ENCODE peak calls at places on chromosomes 11 and 22, in seven cellular contexts. One of them, this sample, is unnamed.

GRCh38 chr22:17692841-17693240 is 54.3 kb downstream of the BCL2L13 start:
- DNase-seq in mammary epithelial cell: no peak
- DNase-seq in H9: no peak
- DNase-seq in activated CD8-positive, alpha-beta T cell treated with anti-CD3 and anti-CD28 coated beads for 36 hours: no peak
- DNase-seq in A549: no peak
- DNase-seq in AG10803: no peak
- DNase-seq in body of pancreas: no peak
- DNase-seq in this sample: no peak

GRCh38 chr11:1202154-1202775 is 20.6 kb upstream of the MUC5B start:
- DNase-seq in H9: peak
- DNase-seq in activated CD8-positive, alpha-beta T cell treated with anti-CD3 and anti-CD28 coated beads for 36 hours: peak
- DNase-seq in mammary epithelial cell: no peak
- DNase-seq in A549: peak
- DNase-seq in AG10803: no peak
- DNase-seq in body of pancreas: no peak
- DNase-seq in this sample: no peak

GRCh38 chr11:122323754-122324421 is 207.9 kb upstream of the BLID start:
- DNase-seq in activated CD8-positive, alpha-beta T cell treated with anti-CD3 and anti-CD28 coated beads for 36 hours: no peak
- DNase-seq in H9: no peak
- DNase-seq in body of pancreas: no peak
- DNase-seq in A549: no peak
- DNase-seq in AG10803: no peak
- DNase-seq in mammary epithelial cell: no peak
- DNase-seq in this sample: no peak

GRCh38 chr11:6357222-6357621 is 33.1 kb upstream of the SMPD1 start:
- DNase-seq in H9: no peak
- DNase-seq in mammary epithelial cell: peak
- DNase-seq in activated CD8-positive, alpha-beta T cell treated with anti-CD3 and anti-CD28 coated beads for 36 hours: peak
- DNase-seq in AG10803: peak
- DNase-seq in body of pancreas: no peak
- DNase-seq in A549: peak
- DNase-seq in this sample: no peak

GRCh38 chr11:71992331-71992730 is 6.4 kb upstream of the IL18BP start:
- DNase-seq in activated CD8-positive, alpha-beta T cell treated with anti-CD3 and anti-CD28 coated beads for 36 hours: no peak
- DNase-seq in mammary epithelial cell: no peak
- DNase-seq in A549: no peak
- DNase-seq in AG10803: no peak
- DNase-seq in body of pancreas: no peak
- DNase-seq in H9: no peak
- DNase-seq in this sample: no peak

GRCh38 chr22:20583471-20583922 is 76.1 kb downstream of the MED15 start:
- DNase-seq in H9: peak
- DNase-seq in body of pancreas: no peak
- DNase-seq in mammary epithelial cell: no peak
- DNase-seq in AG10803: no peak
- DNase-seq in A549: peak
- DNase-seq in activated CD8-positive, alpha-beta T cell treated with anti-CD3 and anti-CD28 coated beads for 36 hours: no peak
- DNase-seq in this sample: no peak

GRCh38 chr11:2211113-2211971 is 39.7 kb upstream of the TH start:
- DNase-seq in H9: peak
- DNase-seq in AG10803: no peak
- DNase-seq in body of pancreas: peak
- DNase-seq in A549: peak
- DNase-seq in mammary epithelial cell: no peak
- DNase-seq in activated CD8-positive, alpha-beta T cell treated with anti-CD3 and anti-CD28 coated beads for 36 hours: no peak
- DNase-seq in this sample: peak

GRCh38 chr11:111978028-111978771 is 41.1 kb downstream of the DIXDC1 start:
- DNase-seq in A549: no peak
- DNase-seq in body of pancreas: no peak
- DNase-seq in activated CD8-positive, alpha-beta T cell treated with anti-CD3 and anti-CD28 coated beads for 36 hours: no peak
- DNase-seq in AG10803: peak
- DNase-seq in H9: peak
- DNase-seq in mammary epithelial cell: peak
- DNase-seq in this sample: peak

GRCh38 chr11:128327274-128327673 is 260.1 kb downstream of the ETS1 start:
- DNase-seq in AG10803: no peak
- DNase-seq in H9: no peak
- DNase-seq in body of pancreas: no peak
- DNase-seq in activated CD8-positive, alpha-beta T cell treated with anti-CD3 and anti-CD28 coated beads for 36 hours: no peak
- DNase-seq in mammary epithelial cell: no peak
- DNase-seq in A549: no peak
- DNase-seq in this sample: no peak

GRCh38 chr22:49951001-49951677 is 9.4 kb upstream of the PIM3 start:
- DNase-seq in body of pancreas: peak
- DNase-seq in activated CD8-positive, alpha-beta T cell treated with anti-CD3 and anti-CD28 coated beads for 36 hours: no peak
- DNase-seq in mammary epithelial cell: peak
- DNase-seq in H9: peak
- DNase-seq in A549: no peak
- DNase-seq in AG10803: no peak
- DNase-seq in this sample: peak

GRCh38 chr11:128465531-128465930 is 121.8 kb downstream of the ETS1 start:
- DNase-seq in activated CD8-positive, alpha-beta T cell treated with anti-CD3 and anti-CD28 coated beads for 36 hours: no peak
- DNase-seq in body of pancreas: no peak
- DNase-seq in AG10803: no peak
- DNase-seq in A549: no peak
- DNase-seq in H9: no peak
- DNase-seq in mammary epithelial cell: no peak
- DNase-seq in this sample: no peak

GRCh38 chr22:29149841-29150555 is 55.7 kb upstream of the EMID1 start:
- DNase-seq in activated CD8-positive, alpha-beta T cell treated with anti-CD3 and anti-CD28 coated beads for 36 hours: no peak
- DNase-seq in H9: peak
- DNase-seq in mammary epithelial cell: no peak
- DNase-seq in body of pancreas: no peak
- DNase-seq in AG10803: no peak
- DNase-seq in A549: no peak
- DNase-seq in this sample: no peak

GRCh38 chr22:34068011-34068410 is 147.7 kb upstream of the LARGE1 start:
- DNase-seq in AG10803: no peak
- DNase-seq in activated CD8-positive, alpha-beta T cell treated with anti-CD3 and anti-CD28 coated beads for 36 hours: no peak
- DNase-seq in A549: no peak
- DNase-seq in H9: no peak
- DNase-seq in mammary epithelial cell: no peak
- DNase-seq in body of pancreas: no peak
- DNase-seq in this sample: no peak

GRCh38 chr11:70210051-70210501 is 7.0 kb downstream of the FADD start:
- DNase-seq in activated CD8-positive, alpha-beta T cell treated with anti-CD3 and anti-CD28 coated beads for 36 hours: no peak
- DNase-seq in A549: no peak
- DNase-seq in H9: no peak
- DNase-seq in mammary epithelial cell: peak
- DNase-seq in AG10803: peak
- DNase-seq in body of pancreas: no peak
- DNase-seq in this sample: no peak

GRCh38 chr22:44584256-44584902 is 86.3 kb upstream of the RTL6 start:
- DNase-seq in A549: no peak
- DNase-seq in mammary epithelial cell: no peak
- DNase-seq in body of pancreas: no peak
- DNase-seq in H9: peak
- DNase-seq in AG10803: no peak
- DNase-seq in activated CD8-positive, alpha-beta T cell treated with anti-CD3 and anti-CD28 coated beads for 36 hours: no peak
- DNase-seq in this sample: no peak

GRCh38 chr11:87662287-87662686 is 513.0 kb downstream of the RAB38 start:
- DNase-seq in H9: no peak
- DNase-seq in mammary epithelial cell: no peak
- DNase-seq in AG10803: no peak
- DNase-seq in A549: no peak
- DNase-seq in activated CD8-positive, alpha-beta T cell treated with anti-CD3 and anti-CD28 coated beads for 36 hours: no peak
- DNase-seq in body of pancreas: no peak
- DNase-seq in this sample: no peak

GRCh38 chr11:70744396-70745185 is 346.3 kb downstream of the CTTN start:
- DNase-seq in A549: no peak
- DNase-seq in AG10803: no peak
- DNase-seq in H9: no peak
- DNase-seq in mammary epithelial cell: no peak
- DNase-seq in body of pancreas: no peak
- DNase-seq in activated CD8-positive, alpha-beta T cell treated with anti-CD3 and anti-CD28 coated beads for 36 hours: no peak
- DNase-seq in this sample: no peak

GRCh38 chr11:3796346-3796745 is 1.0 kb downstream of the NUP98 start:
- DNase-seq in AG10803: no peak
- DNase-seq in activated CD8-positive, alpha-beta T cell treated with anti-CD3 and anti-CD28 coated beads for 36 hours: no peak
- DNase-seq in mammary epithelial cell: no peak
- DNase-seq in body of pancreas: no peak
- DNase-seq in H9: no peak
- DNase-seq in A549: no peak
- DNase-seq in this sample: no peak

GRCh38 chr11:125020342-125020741 is 42.8 kb upstream of the SLC37A2 start:
- DNase-seq in mammary epithelial cell: no peak
- DNase-seq in AG10803: no peak
- DNase-seq in A549: no peak
- DNase-seq in activated CD8-positive, alpha-beta T cell treated with anti-CD3 and anti-CD28 coated beads for 36 hours: no peak
- DNase-seq in body of pancreas: no peak
- DNase-seq in H9: no peak
- DNase-seq in this sample: no peak

GRCh38 chr11:29962243-29962642 is 54.6 kb downstream of the KCNA4 start:
- DNase-seq in A549: peak
- DNase-seq in mammary epithelial cell: peak
- DNase-seq in body of pancreas: no peak
- DNase-seq in activated CD8-positive, alpha-beta T cell treated with anti-CD3 and anti-CD28 coated beads for 36 hours: peak
- DNase-seq in H9: peak
- DNase-seq in AG10803: no peak
- DNase-seq in this sample: no peak
- TF ChIP-seq CTCF in A549: no peak
- TF ChIP-seq CTCF in mammary epithelial cell: peak
- TF ChIP-seq CTCF in body of pancreas: peak
- TF ChIP-seq CTCF in activated CD8-positive, alpha-beta T cell treated with anti-CD3 and anti-CD28 coated beads for 36 hours: no peak
- TF ChIP-seq CTCF in H9: peak
- TF ChIP-seq CTCF in AG10803: peak
- TF ChIP-seq CTCF in this sample: no peak

GRCh38 chr11:118696673-118697226 is 17.3 kb upstream of the TREH start:
- DNase-seq in AG10803: no peak
- DNase-seq in activated CD8-positive, alpha-beta T cell treated with anti-CD3 and anti-CD28 coated beads for 36 hours: no peak
- DNase-seq in H9: no peak
- DNase-seq in body of pancreas: no peak
- DNase-seq in mammary epithelial cell: no peak
- DNase-seq in A549: no peak
- DNase-seq in this sample: no peak
- TF ChIP-seq CTCF in AG10803: no peak
- TF ChIP-seq CTCF in activated CD8-positive, alpha-beta T cell treated with anti-CD3 and anti-CD28 coated beads for 36 hours: no peak
- TF ChIP-seq CTCF in H9: peak
- TF ChIP-seq CTCF in body of pancreas: no peak
- TF ChIP-seq CTCF in mammary epithelial cell: no peak
- TF ChIP-seq CTCF in A549: no peak
- TF ChIP-seq CTCF in this sample: no peak

GRCh38 chr11:64686466-64687175 is 36.4 kb downstream of the NRXN2 start:
- DNase-seq in activated CD8-positive, alpha-beta T cell treated with anti-CD3 and anti-CD28 coated beads for 36 hours: no peak
- DNase-seq in AG10803: no peak
- DNase-seq in body of pancreas: no peak
- DNase-seq in H9: no peak
- DNase-seq in A549: no peak
- DNase-seq in mammary epithelial cell: no peak
- DNase-seq in this sample: no peak
- TF ChIP-seq CTCF in activated CD8-positive, alpha-beta T cell treated with anti-CD3 and anti-CD28 coated beads for 36 hours: no peak
- TF ChIP-seq CTCF in AG10803: no peak
- TF ChIP-seq CTCF in body of pancreas: no peak
- TF ChIP-seq CTCF in H9: no peak
- TF ChIP-seq CTCF in A549: no peak
- TF ChIP-seq CTCF in mammary epithelial cell: no peak
- TF ChIP-seq CTCF in this sample: no peak

DNA sequence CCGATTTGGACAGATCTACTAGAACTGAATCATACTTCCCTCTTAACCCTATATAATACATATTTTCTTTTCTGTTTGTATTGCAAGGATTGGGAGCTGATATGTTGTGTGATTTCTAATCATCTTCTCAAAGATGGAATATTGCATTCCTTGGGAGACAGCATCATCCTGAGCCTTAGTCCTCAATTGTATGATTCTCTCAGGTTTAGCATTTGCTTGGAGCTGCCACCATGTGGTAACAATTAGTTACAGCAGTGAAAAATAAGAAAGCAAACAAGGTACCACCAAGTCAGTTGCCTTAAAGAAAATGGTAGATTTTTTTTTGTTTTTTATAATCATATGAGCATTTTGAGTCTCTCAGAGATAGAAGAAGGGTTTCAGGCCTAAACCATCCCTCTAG is 11.9 kb downstream of the SNX19 start:
- DNase-seq in AG10803: no peak
- DNase-seq in body of pancreas: no peak
- DNase-seq in mammary epithelial cell: no peak
- DNase-seq in H9: no peak
- DNase-seq in A549: no peak
- DNase-seq in activated CD8-positive, alpha-beta T cell treated with anti-CD3 and anti-CD28 coated beads for 36 hours: no peak
- DNase-seq in this sample: no peak
- TF ChIP-seq CTCF in AG10803: peak
- TF ChIP-seq CTCF in body of pancreas: peak
- TF ChIP-seq CTCF in mammary epithelial cell: peak
- TF ChIP-seq CTCF in H9: peak
- TF ChIP-seq CTCF in A549: peak
- TF ChIP-seq CTCF in activated CD8-positive, alpha-beta T cell treated with anti-CD3 and anti-CD28 coated beads for 36 hours: no peak
- TF ChIP-seq CTCF in this sample: no peak

GRCh38 chr11:63508009-63508408 is 2.1 kb downstream of the LGALS12 start:
- DNase-seq in H9: peak
- DNase-seq in mammary epithelial cell: no peak
- DNase-seq in A549: peak
- DNase-seq in AG10803: no peak
- DNase-seq in activated CD8-positive, alpha-beta T cell treated with anti-CD3 and anti-CD28 coated beads for 36 hours: peak
- DNase-seq in body of pancreas: peak
- DNase-seq in this sample: no peak
- TF ChIP-seq CTCF in H9: peak
- TF ChIP-seq CTCF in mammary epithelial cell: no peak
- TF ChIP-seq CTCF in A549: peak
- TF ChIP-seq CTCF in AG10803: peak
- TF ChIP-seq CTCF in activated CD8-positive, alpha-beta T cell treated with anti-CD3 and anti-CD28 coated beads for 36 hours: no peak
- TF ChIP-seq CTCF in body of pancreas: peak
- TF ChIP-seq CTCF in this sample: no peak

DNA sequence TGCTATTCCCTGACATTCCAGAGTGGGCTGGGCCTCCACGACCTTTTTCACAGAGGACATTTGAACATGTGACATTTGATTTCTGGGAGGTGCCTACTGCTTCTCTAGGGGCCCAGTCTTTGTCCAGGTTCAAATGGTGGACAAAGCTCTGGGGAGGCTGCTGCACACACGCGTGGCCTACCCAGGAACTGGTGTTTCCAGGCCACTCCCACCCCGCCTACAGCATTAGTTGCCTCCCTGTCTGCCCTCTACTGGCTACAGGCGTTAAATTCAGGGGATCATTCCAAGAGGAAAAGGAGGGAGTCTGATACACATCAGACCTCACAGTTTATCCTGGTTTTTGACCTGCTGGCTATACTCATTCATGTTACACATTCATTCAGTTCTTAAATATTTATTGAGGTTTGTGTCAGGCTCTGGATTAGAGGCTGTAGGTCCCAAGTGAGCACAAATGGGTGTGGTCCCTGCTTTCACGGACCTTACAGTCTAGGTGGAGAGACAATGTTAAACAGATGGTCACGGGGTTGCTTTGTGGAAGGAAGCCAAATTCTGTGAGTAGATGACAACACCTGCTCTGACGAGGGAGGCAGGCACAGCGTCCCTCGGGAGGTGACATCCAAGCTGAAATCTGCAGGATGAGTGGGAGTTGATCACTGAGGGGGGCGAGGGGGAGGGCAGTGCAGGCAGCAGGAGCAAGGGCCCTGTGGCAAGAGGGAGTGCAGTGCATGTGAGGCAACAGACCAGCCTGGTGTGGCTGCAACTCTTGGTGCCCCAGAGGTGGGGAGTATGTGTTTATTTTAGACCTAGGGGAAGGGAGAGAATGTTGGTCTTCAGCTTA is 11.8 kb downstream of the TUB start:
- DNase-seq in A549: peak
- DNase-seq in activated CD8-positive, alpha-beta T cell treated with anti-CD3 and anti-CD28 coated beads for 36 hours: peak
- DNase-seq in H9: peak
- DNase-seq in body of pancreas: peak
- DNase-seq in mammary epithelial cell: peak
- DNase-seq in AG10803: peak
- DNase-seq in this sample: peak
- TF ChIP-seq CTCF in A549: peak
- TF ChIP-seq CTCF in activated CD8-positive, alpha-beta T cell treated with anti-CD3 and anti-CD28 coated beads for 36 hours: peak
- TF ChIP-seq CTCF in H9: peak
- TF ChIP-seq CTCF in body of pancreas: peak
- TF ChIP-seq CTCF in mammary epithelial cell: peak
- TF ChIP-seq CTCF in AG10803: peak
- TF ChIP-seq CTCF in this sample: peak